ENCODE peak calls at places on chromosomes 1 and 21, in five cellular contexts. B, I, V, D and Q are unnamed samples.

GRCh38 chr21:17736072-17736471 is 83.1 kb downstream of the C21orf91 start:
- DNase-seq in B (no peak), I (no peak), V (no peak), D (no peak), Q (no peak)

GRCh38 chr1:108209456-108210108 is 9.4 kb upstream of the SLC25A24 start:
- DNase-seq in B (no peak), I (no peak), V (no peak), D (no peak), Q (no peak)

GRCh38 chr1:18481190-18481920 is 625 bp downstream of the KLHDC7A start:
- DNase-seq in B (peak), I (no peak), V (no peak), D (no peak), Q (no peak)

GRCh38 chr1:229266269-229266668 is 4.6 kb upstream of the RAB4A start:
- DNase-seq in B (no peak), I (no peak), V (no peak), D (no peak), Q (no peak)

GRCh38 chr1:84174051-84174556 is 30.0 kb downstream of the PRKACB start:
- DNase-seq in B (no peak), I (peak), V (no peak), D (no peak), Q (no peak)

GRCh38 chr1:230851291-230851691 is 17.0 kb downstream of the C1orf198 start:
- DNase-seq in B (no peak), I (peak), V (no peak), D (no peak), Q (no peak)

GRCh38 chr1:21665711-21666571 is 3.2 kb downstream of the RAP1GAP start:
- DNase-seq in B (no peak), I (peak), V (no peak), D (no peak), Q (no peak)

GRCh38 chr1:30756545-30757195 is 904 bp downstream of the LAPTM5 start:
- DNase-seq in B (peak), I (peak), V (peak), D (no peak), Q (peak)

GRCh38 chr1:40450491-40451237 is 388 bp downstream of the ZFP69B start:
- DNase-seq in B (peak), I (peak), V (no peak), D (peak), Q (peak)

GRCh38 chr1:207346562-207346912 is 25.1 kb downstream of the CD55 start:
- DNase-seq in B (no peak), I (no peak), V (no peak), D (no peak), Q (no peak)

GRCh38 chr1:165893507-165893906 is 66.1 kb downstream of the UCK2 start:
- DNase-seq in B (no peak), I (no peak), V (no peak), D (no peak), Q (no peak)

GRCh38 chr1:41523981-41524675 is 39.6 kb upstream of the EDN2 start:
- DNase-seq in B (no peak), I (no peak), V (no peak), D (no peak), Q (no peak)

GRCh38 chr1:47926461-47926999 is 70.7 kb downstream of the TRABD2B start:
- DNase-seq in B (no peak), I (no peak), V (no peak), D (no peak), Q (no peak)

GRCh38 chr1:210535796-210536195 is 207.1 kb downstream of the HHAT start:
- DNase-seq in B (no peak), I (no peak), V (no peak), D (no peak), Q (no peak)

GRCh38 chr1:160284220-160284781 is 632 bp downstream of the PEX19 start:
- DNase-seq in B (peak), I (peak), V (no peak), D (no peak), Q (no peak)

GRCh38 chr1:20322825-20323612 is 32.3 kb downstream of the VWA5B1 start:
- DNase-seq in B (peak), I (peak), V (no peak), D (no peak), Q (peak)

GRCh38 chr1:16615253-16616252 is 2.2 kb upstream of the NBPF1 start:
- DNase-seq in B (no peak), I (no peak), V (peak), D (no peak), Q (no peak)

GRCh38 chr1:103447471-103447870 is 78.0 kb upstream of the RNPC3 start:
- DNase-seq in B (no peak), I (peak), V (no peak), D (no peak), Q (no peak)

GRCh38 chr21:15236111-15236510 is 171.3 kb upstream of the NRIP1 start:
- DNase-seq in B (no peak), I (no peak), V (no peak), D (no peak), Q (no peak)